ENCODE peak calls at places on chromosomes 7 and 10, in five cellular contexts. Y is right lobe of liver, D is tibial nerve, B is PC-3, Z is IMR-90. R is an unnamed sample.

GRCh38 chr10:101780187-101780817 is 2.9 kb downstream of the NPM3 start:
- DNase-seq in Z (no peak), D (no peak), B (no peak), Y (no peak), R (no peak)

GRCh38 chr7:24729365-24730017 is 27.8 kb downstream of the GSDME start:
- DNase-seq in Z (no peak), B (no peak), D (no peak), Y (no peak), R (no peak)

GRCh38 chr7:109901916-109902315 is 1189.0 kb upstream of the LRRN3 start:
- DNase-seq in B (peak; percentile 4), Z (peak; percentile 25), D (no peak), Y (no peak), R (no peak)

GRCh38 chr7:26372738-26373137 is 81.1 kb downstream of the SNX10 start:
- DNase-seq in B (no peak), D (no peak), Y (no peak), Z (no peak), R (no peak)

GRCh38 chr7:90180649-90181048 is 26.4 kb downstream of the STEAP1 start:
- DNase-seq in D (no peak), B (peak; percentile 50), Z (no peak), Y (no peak), R (no peak)

GRCh38 chr10:73910401-73910763 is 550 bp upstream of the PLAU start:
- DNase-seq in B (peak; percentile 69), D (no peak), Y (no peak), Z (peak; percentile 43), R (peak; percentile 44)

GRCh38 chr7:29400435-29400834 is 163.2 kb upstream of the PRR15 start:
- DNase-seq in Y (no peak), Z (no peak), B (no peak), D (no peak), R (no peak)

GRCh38 chr7:149887311-149887710 is 13.5 kb downstream of the ATP6V0E2 start:
- DNase-seq in Z (no peak), B (no peak), D (no peak), Y (no peak), R (no peak)

GRCh38 chr10:14500172-14500765 is 169.5 kb upstream of the FRMD4A start:
- DNase-seq in B (no peak), Z (no peak), Y (no peak), D (no peak), R (no peak)

GRCh38 chr7:131819891-131820290 is 263.5 kb upstream of the PODXL start:
- DNase-seq in Y (no peak), D (no peak), Z (no peak), B (no peak), R (no peak)

GRCh38 chr10:102262744-102263370 is 17.5 kb downstream of the GBF1 start:
- DNase-seq in Z (no peak), B (no peak), Y (no peak), D (no peak), R (no peak)

GRCh38 chr7:49187543-49188268 is 263.4 kb downstream of the CDC14C start:
- DNase-seq in Y (no peak), B (peak; percentile 28), D (no peak), Z (no peak), R (peak; percentile 5)

GRCh38 chr10:128156999-128157755 is 31.0 kb upstream of the MKI67 start:
- DNase-seq in B (no peak), Z (no peak), Y (peak; percentile 91), D (no peak), R (peak; percentile 74)

GRCh38 chr10:80945267-80945880 is 407.7 kb downstream of the SH2D4B start:
- DNase-seq in D (no peak), Z (no peak), Y (no peak), B (no peak), R (no peak)

GRCh38 chr7:131504157-131504899 is 52.1 kb downstream of the PODXL start:
- DNase-seq in Y (no peak), B (no peak), Z (no peak), D (no peak), R (peak; percentile 30)

DNA sequence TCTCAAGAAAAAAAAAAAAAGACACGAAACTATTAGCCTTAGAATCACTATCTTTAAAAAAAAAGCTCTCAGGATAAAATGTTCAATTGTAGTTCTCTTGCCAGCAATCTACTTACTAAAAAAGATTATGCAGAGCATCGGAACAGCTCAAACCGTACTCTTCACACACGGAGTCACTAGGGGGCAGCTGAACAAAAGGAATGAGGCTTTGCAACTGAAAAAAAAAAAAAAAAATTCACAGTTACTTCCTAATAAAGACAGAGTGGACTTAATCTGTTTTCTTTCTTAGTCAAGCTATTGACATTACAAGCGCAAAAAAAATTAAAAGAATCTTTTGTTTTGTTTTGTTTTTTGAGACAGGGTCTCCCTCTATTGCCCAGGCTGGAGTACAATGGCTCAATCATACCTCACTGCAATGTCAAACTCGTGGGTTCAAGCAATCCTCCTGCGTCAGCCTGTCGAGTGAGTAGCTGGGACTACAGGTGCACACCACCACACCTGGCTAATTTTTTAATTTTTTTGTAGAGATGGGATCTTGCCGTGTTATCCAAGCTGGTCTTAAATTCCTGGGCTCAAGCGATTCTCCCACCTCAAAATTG is 11.5 kb downstream of the PMS2 start:
- DNase-seq in D (no peak), B (peak; percentile 72), Z (peak; percentile 69), Y (peak; percentile 39), R (peak; percentile 63)
- TF ChIP-seq CTCF in D (peak; percentile 43), B (peak; percentile 81), Z (peak; percentile 74), Y (peak; percentile 66), R (peak; percentile 79)

DNA sequence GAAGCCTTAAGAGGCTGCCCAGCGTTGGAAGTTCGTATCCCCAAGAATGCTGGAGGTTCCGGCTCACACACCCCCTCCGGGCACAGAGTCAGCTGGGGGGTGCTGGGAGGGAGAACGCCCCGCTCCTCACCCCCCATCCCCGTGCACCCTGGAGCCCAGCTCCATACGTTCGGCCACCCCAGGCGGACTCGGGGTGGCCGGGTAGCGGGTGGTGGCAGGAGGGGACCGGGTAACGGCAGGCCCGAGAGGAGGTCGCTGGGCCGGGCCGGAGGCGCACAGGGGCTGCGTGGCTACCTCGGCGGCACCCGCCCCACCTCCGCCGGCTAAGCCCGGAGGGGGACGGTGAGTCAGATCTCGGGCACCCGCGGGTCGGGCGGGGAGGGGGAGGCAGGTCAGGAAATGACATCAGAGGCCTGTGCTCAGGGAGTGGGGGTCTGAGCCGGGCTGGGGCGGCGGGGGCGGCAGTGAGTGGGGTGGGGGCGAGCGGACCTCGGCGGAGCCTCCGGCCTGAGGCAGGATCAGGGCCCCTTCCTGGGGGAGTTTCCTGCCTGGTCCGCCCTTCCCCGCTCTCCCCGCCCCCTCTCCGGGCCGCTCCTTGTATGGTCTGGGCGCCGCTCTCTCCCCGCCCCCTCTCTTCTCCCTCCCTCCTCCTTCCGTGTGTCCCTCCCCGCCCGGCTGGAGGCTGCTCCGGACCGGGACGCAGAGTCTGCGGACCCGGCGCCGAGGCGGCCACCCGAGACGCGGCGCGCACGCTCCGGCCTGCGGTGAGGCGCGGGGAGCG is at the start of gene ZYX:
- DNase-seq in B (peak; percentile 91), Y (peak; percentile 98), D (peak; percentile 90), Z (peak; percentile 95), R (peak; percentile 97)
- H3K4me1 ChIP-seq in B (peaks cover 50% of the 10 kb centered on the region), Y (peaks cover 34% of the 10 kb centered on the region), D (peaks cover 32% of the 10 kb centered on the region), Z (peaks cover 26% of the 10 kb centered on the region), R (peaks cover 45% of the 10 kb centered on the region)

DNA sequence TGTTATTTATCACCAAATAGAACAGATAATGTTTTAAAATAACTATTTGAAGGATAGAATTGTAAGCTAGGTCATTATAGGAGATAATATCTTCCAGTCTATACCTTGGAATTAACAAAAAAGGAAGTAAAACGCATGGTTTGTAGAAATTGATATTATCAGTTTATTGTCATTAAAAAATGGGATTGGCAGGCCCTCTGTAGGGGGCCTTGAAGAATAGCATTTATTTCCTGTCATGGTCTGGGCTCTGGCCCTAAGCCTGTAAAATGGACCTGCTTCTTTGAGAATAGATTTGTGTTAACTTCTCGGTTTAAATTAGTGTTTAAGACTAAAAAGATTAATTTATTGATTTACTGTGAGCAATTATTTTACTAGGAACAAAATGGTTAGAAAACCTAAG is 197.6 kb upstream of the FOXP2 start:
- DNase-seq in D (no peak), Y (no peak), Z (no peak), B (no peak), R (no peak)
- TF ChIP-seq CTCF in D (no peak), Y (peak; percentile 46), Z (no peak), B (peak; percentile 16), R (peak; percentile 27)

GRCh38 chr7:94154182-94154581 is 150.0 kb upstream of the BET1 start:
- DNase-seq in Z (no peak), D (no peak), Y (no peak), B (no peak), R (no peak)
- H3K4me1 ChIP-seq in Z (peaks cover 4% of the 10 kb centered on the region), D (no peaks in the 10 kb centered on the region), Y (no peaks in the 10 kb centered on the region), B (peaks cover 5% of the 10 kb centered on the region), R (no peaks in the 10 kb centered on the region)

GRCh38 chr10:58951750-58952149 is 224.7 kb upstream of the PHYHIPL start:
- DNase-seq in D (no peak), B (peak; percentile 77), Z (no peak), Y (no peak), R (no peak)

GRCh38 chr10:58952162-58952561 is 224.3 kb upstream of the PHYHIPL start:
- DNase-seq in Y (no peak), B (no peak), D (no peak), Z (no peak), R (no peak)

GRCh38 chr10:58951087-58951486 is 225.4 kb upstream of the PHYHIPL start:
- DNase-seq in Y (no peak), B (no peak), D (no peak), Z (no peak), R (no peak)

GRCh38 chr10:58954163-58954562 is 222.3 kb upstream of the PHYHIPL start:
- DNase-seq in B (no peak), Y (no peak), D (no peak), Z (no peak), R (no peak)

DNA sequence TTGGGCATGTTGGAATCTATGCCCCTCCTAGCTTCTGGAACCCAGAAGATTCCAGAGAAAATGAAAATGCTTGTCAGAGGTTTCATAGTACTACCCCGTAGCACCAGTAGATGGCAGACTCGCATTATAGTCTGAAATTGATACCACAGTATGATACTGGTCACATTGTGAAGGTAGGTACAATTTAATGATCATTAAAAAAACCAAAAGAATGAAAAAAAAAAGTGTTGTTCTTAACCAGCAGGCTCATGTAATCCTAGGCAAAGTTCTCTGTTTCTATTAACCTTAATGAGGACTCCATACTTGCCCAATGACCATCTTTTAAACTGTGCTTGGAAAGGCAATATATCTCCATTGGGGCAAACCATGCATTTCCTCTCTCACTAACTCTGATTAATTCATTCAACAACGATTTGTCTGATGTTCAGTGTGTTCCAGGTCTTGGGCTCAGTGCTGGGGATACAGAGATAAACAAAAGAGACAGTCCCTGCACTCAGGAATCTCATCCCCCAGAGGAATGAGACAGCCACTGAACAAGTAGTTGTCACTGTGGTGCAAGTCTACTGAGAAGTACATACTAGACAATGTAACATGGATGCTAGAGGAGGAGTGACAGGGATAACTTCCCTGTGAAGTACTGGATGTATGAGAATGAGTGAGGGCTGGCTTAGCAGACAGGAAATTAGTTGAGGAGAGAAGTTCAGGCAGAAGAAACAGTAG is 223.5 kb upstream of the PHYHIPL start:
- DNase-seq in Z (peak; percentile 42), Y (peak; percentile 55), D (peak; percentile 61), B (peak; percentile 78), R (peak; percentile 84)
- TF ChIP-seq CTCF in Z (peak; percentile 77), Y (peak; percentile 80), D (peak; percentile 79), B (peak; percentile 91), R (peak; percentile 97)

R was measured in Caco-2.